ENCODE peak calls at places on chromosomes 3 and 15, in eight cellular contexts. One of them, this sample, is unnamed.

GRCh38 chr3:31167666-31168065 is 273.2 kb upstream of the GADL1 start:
- DNase-seq in left lung: no peak
- DNase-seq in adrenal gland: no peak
- DNase-seq in mesendoderm: no peak
- DNase-seq in tibial nerve: no peak
- DNase-seq in foreskin keratinocyte: peak; percentile 9
- DNase-seq in RWPE1: no peak
- DNase-seq in vagina: no peak
- DNase-seq in this sample: no peak

GRCh38 chr3:181317521-181317920 is 328.0 kb upstream of the DNAJC19 start:
- DNase-seq in vagina: no peak
- DNase-seq in left lung: no peak
- DNase-seq in RWPE1: no peak
- DNase-seq in foreskin keratinocyte: no peak
- DNase-seq in tibial nerve: no peak
- DNase-seq in adrenal gland: no peak
- DNase-seq in mesendoderm: no peak
- DNase-seq in this sample: no peak

GRCh38 chr3:101193957-101194356 is 126.4 kb downstream of the IMPG2 start:
- DNase-seq in left lung: no peak
- DNase-seq in mesendoderm: no peak
- DNase-seq in adrenal gland: no peak
- DNase-seq in foreskin keratinocyte: peak; percentile 94
- DNase-seq in tibial nerve: no peak
- DNase-seq in RWPE1: peak; percentile 62
- DNase-seq in vagina: no peak
- DNase-seq in this sample: no peak

GRCh38 chr15:61681038-61681418 is 379.2 kb downstream of the VPS13C start:
- DNase-seq in foreskin keratinocyte: no peak
- DNase-seq in mesendoderm: peak; percentile 27
- DNase-seq in adrenal gland: no peak
- DNase-seq in RWPE1: no peak
- DNase-seq in tibial nerve: no peak
- DNase-seq in vagina: no peak
- DNase-seq in left lung: no peak
- DNase-seq in this sample: no peak

GRCh38 chr3:74009961-74010859 is 385.5 kb upstream of the PDZRN3 start:
- DNase-seq in mesendoderm: no peak
- DNase-seq in adrenal gland: no peak
- DNase-seq in tibial nerve: no peak
- DNase-seq in foreskin keratinocyte: no peak
- DNase-seq in RWPE1: no peak
- DNase-seq in left lung: no peak
- DNase-seq in vagina: no peak
- DNase-seq in this sample: no peak

GRCh38 chr3:18405141-18405540 is 20.0 kb downstream of the SATB1 start:
- DNase-seq in tibial nerve: no peak
- DNase-seq in left lung: no peak
- DNase-seq in RWPE1: no peak
- DNase-seq in mesendoderm: no peak
- DNase-seq in adrenal gland: no peak
- DNase-seq in foreskin keratinocyte: no peak
- DNase-seq in vagina: no peak
- DNase-seq in this sample: no peak

GRCh38 chr15:40182358-40183029 is 21.6 kb downstream of the BUB1B start:
- DNase-seq in mesendoderm: no peak
- DNase-seq in left lung: no peak
- DNase-seq in adrenal gland: no peak
- DNase-seq in foreskin keratinocyte: no peak
- DNase-seq in vagina: no peak
- DNase-seq in RWPE1: no peak
- DNase-seq in tibial nerve: no peak
- DNase-seq in this sample: no peak

GRCh38 chr3:134326760-134327593 is 47.3 kb downstream of the AMOTL2 start:
- DNase-seq in RWPE1: peak; percentile 87
- DNase-seq in mesendoderm: peak; percentile 100
- DNase-seq in foreskin keratinocyte: peak; percentile 98
- DNase-seq in left lung: peak; percentile 31
- DNase-seq in tibial nerve: peak; percentile 75
- DNase-seq in vagina: no peak
- DNase-seq in adrenal gland: no peak
- DNase-seq in this sample: no peak

GRCh38 chr3:30320392-30320791 is 286.0 kb upstream of the TGFBR2 start:
- DNase-seq in RWPE1: no peak
- DNase-seq in adrenal gland: no peak
- DNase-seq in left lung: no peak
- DNase-seq in mesendoderm: no peak
- DNase-seq in foreskin keratinocyte: no peak
- DNase-seq in tibial nerve: no peak
- DNase-seq in vagina: no peak
- DNase-seq in this sample: no peak

GRCh38 chr3:112757197-112757596 is 89.5 kb downstream of the CD200R1L start:
- DNase-seq in tibial nerve: no peak
- DNase-seq in left lung: no peak
- DNase-seq in mesendoderm: no peak
- DNase-seq in RWPE1: no peak
- DNase-seq in foreskin keratinocyte: peak; percentile 49
- DNase-seq in adrenal gland: no peak
- DNase-seq in vagina: no peak
- DNase-seq in this sample: peak; percentile 45

GRCh38 chr3:149667576-149667975 is 9.8 kb upstream of the WWTR1 start:
- DNase-seq in RWPE1: no peak
- DNase-seq in foreskin keratinocyte: no peak
- DNase-seq in adrenal gland: no peak
- DNase-seq in mesendoderm: no peak
- DNase-seq in vagina: no peak
- DNase-seq in tibial nerve: no peak
- DNase-seq in left lung: no peak
- DNase-seq in this sample: no peak

GRCh38 chr3:149673393-149673792 is 15.6 kb upstream of the WWTR1 start:
- DNase-seq in vagina: no peak
- DNase-seq in tibial nerve: no peak
- DNase-seq in foreskin keratinocyte: no peak
- DNase-seq in adrenal gland: no peak
- DNase-seq in left lung: no peak
- DNase-seq in mesendoderm: no peak
- DNase-seq in RWPE1: no peak
- DNase-seq in this sample: no peak

DNA sequence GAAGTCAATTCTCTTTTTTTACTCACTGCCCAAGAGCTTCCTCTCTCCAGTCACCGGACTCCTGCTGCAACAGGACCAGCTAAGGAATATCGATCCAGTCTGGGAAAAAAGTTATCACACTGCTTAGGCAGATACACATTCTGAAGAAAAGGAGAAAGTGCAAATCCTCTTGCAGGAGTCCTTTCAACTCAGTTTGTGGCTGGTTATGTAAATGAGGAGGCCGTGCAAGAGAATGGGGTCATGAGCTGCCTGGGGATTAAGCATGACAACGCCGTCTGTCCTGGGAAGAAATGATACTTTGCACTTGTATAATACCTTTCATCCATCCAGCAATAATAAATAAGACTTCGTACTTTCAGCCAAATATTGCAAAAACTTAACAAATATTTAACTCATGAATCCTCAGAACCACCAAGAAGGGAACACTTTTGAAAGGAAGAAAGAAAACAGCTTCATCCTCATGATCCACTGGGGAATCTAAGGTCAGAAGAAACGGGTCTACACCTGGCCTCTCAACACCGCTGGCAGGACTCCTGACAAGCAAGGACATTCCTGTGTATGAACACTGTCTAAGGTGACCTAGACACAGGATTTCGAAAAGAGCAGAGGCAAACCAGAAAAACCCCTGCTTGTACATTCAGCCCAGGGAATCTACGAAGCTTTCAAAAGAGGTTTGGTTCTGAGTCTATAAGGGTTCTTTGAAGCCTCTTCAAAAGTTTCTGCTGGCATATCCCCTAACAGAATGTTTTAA is 13.1 kb upstream of the WWTR1 start:
- DNase-seq in vagina: no peak
- DNase-seq in mesendoderm: peak; percentile 69
- DNase-seq in tibial nerve: no peak
- DNase-seq in left lung: no peak
- DNase-seq in RWPE1: no peak
- DNase-seq in foreskin keratinocyte: no peak
- DNase-seq in adrenal gland: no peak
- DNase-seq in this sample: no peak
- H3K27ac ChIP-seq in vagina: no peak overlapping the region
- H3K27ac ChIP-seq in mesendoderm: no peak overlapping the region
- H3K27ac ChIP-seq in tibial nerve: no peak overlapping the region
- H3K27ac ChIP-seq in left lung: no peak overlapping the region
- H3K27ac ChIP-seq in RWPE1: no peak overlapping the region
- H3K27ac ChIP-seq in foreskin keratinocyte: no peak overlapping the region
- H3K27ac ChIP-seq in adrenal gland: no peak overlapping the region
- H3K27ac ChIP-seq in this sample: no peak overlapping the region

GRCh38 chr3:189101594-189101993 is 70.2 kb upstream of the TPRG1 start:
- DNase-seq in foreskin keratinocyte: no peak
- DNase-seq in adrenal gland: no peak
- DNase-seq in RWPE1: no peak
- DNase-seq in mesendoderm: no peak
- DNase-seq in vagina: no peak
- DNase-seq in left lung: no peak
- DNase-seq in tibial nerve: no peak
- DNase-seq in this sample: no peak

GRCh38 chr3:189103208-189103607 is 68.6 kb upstream of the TPRG1 start:
- DNase-seq in vagina: no peak
- DNase-seq in RWPE1: no peak
- DNase-seq in foreskin keratinocyte: peak; percentile 17
- DNase-seq in left lung: no peak
- DNase-seq in adrenal gland: no peak
- DNase-seq in tibial nerve: no peak
- DNase-seq in mesendoderm: no peak
- DNase-seq in this sample: no peak

GRCh38 chr3:189100866-189101265 is 70.9 kb upstream of the TPRG1 start:
- DNase-seq in adrenal gland: no peak
- DNase-seq in RWPE1: no peak
- DNase-seq in vagina: no peak
- DNase-seq in left lung: no peak
- DNase-seq in foreskin keratinocyte: no peak
- DNase-seq in tibial nerve: no peak
- DNase-seq in mesendoderm: no peak
- DNase-seq in this sample: no peak

GRCh38 chr3:189099031-189099471 is 72.7 kb upstream of the TPRG1 start:
- DNase-seq in vagina: no peak
- DNase-seq in mesendoderm: no peak
- DNase-seq in tibial nerve: peak; percentile 93
- DNase-seq in RWPE1: no peak
- DNase-seq in adrenal gland: no peak
- DNase-seq in left lung: peak; percentile 65
- DNase-seq in foreskin keratinocyte: no peak
- DNase-seq in this sample: no peak

DNA sequence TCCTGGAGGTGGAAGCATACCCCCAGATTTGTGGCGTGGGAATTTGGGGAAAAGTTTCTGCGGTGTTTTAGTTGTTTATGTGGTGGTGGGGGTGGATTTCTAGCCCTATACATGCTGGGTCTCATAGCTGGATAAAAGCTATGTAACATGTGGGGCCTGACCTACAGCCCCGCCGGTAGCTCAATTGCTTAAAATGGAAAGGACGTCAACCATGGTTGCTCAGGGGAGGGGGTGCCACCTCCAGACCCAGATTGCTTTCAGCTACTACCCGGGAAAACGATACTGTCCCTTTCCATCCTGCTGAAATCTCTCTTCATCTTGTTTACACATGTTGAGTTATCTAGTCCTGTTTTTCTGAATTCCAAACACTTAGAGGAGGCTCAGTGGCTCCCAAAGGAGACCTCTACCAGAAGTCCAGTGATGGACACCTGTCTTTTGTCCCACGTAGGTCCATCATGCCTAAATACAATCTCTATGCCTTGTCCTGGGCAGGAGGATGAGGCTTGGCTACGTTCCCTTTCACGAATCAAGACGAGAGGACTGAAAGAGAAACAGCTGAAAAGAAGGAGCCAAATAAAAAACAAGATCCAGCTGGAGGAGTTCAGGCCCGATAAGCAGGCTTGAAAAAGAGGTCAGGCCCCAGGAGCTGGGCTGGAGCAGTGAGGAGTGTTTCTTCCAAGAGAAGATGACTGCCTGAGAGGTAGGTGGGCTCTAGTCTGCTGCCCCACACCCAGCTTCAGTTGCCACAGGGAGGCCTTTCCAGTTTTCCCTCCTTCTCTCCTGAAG is 72.1 kb upstream of the TPRG1 start:
- DNase-seq in tibial nerve: peak; percentile 59
- DNase-seq in left lung: no peak
- DNase-seq in mesendoderm: no peak
- DNase-seq in vagina: no peak
- DNase-seq in adrenal gland: no peak
- DNase-seq in foreskin keratinocyte: no peak
- DNase-seq in RWPE1: no peak
- DNase-seq in this sample: no peak
- H3K27ac ChIP-seq in tibial nerve: peak overlapping the region; percentile 86
- H3K27ac ChIP-seq in left lung: peak overlapping the region; percentile 74
- H3K27ac ChIP-seq in mesendoderm: no peak overlapping the region
- H3K27ac ChIP-seq in vagina: peak overlapping the region; percentile 91
- H3K27ac ChIP-seq in adrenal gland: peak overlapping the region; percentile 81
- H3K27ac ChIP-seq in foreskin keratinocyte: no peak overlapping the region
- H3K27ac ChIP-seq in RWPE1: no peak overlapping the region
- H3K27ac ChIP-seq in this sample: no peak overlapping the region

GRCh38 chr3:124858275-124858674 is 28.9 kb downstream of the ITGB5 start:
- DNase-seq in mesendoderm: no peak
- DNase-seq in left lung: no peak
- DNase-seq in adrenal gland: no peak
- DNase-seq in tibial nerve: no peak
- DNase-seq in vagina: no peak
- DNase-seq in RWPE1: no peak
- DNase-seq in foreskin keratinocyte: no peak
- DNase-seq in this sample: no peak

GRCh38 chr3:124859025-124859424 is 28.1 kb downstream of the ITGB5 start:
- DNase-seq in foreskin keratinocyte: peak; percentile 32
- DNase-seq in left lung: no peak
- DNase-seq in RWPE1: no peak
- DNase-seq in adrenal gland: no peak
- DNase-seq in mesendoderm: peak; percentile 82
- DNase-seq in tibial nerve: no peak
- DNase-seq in vagina: no peak
- DNase-seq in this sample: no peak

GRCh38 chr3:124860599-124860998 is 26.6 kb downstream of the ITGB5 start:
- DNase-seq in left lung: peak; percentile 59
- DNase-seq in adrenal gland: peak; percentile 75
- DNase-seq in tibial nerve: peak; percentile 64
- DNase-seq in mesendoderm: peak; percentile 85
- DNase-seq in foreskin keratinocyte: peak; percentile 81
- DNase-seq in vagina: no peak
- DNase-seq in RWPE1: peak; percentile 78
- DNase-seq in this sample: peak; percentile 46

GRCh38 chr3:124862006-124862405 is 25.2 kb downstream of the ITGB5 start:
- DNase-seq in tibial nerve: no peak
- DNase-seq in vagina: no peak
- DNase-seq in mesendoderm: no peak
- DNase-seq in foreskin keratinocyte: no peak
- DNase-seq in RWPE1: no peak
- DNase-seq in adrenal gland: no peak
- DNase-seq in left lung: no peak
- DNase-seq in this sample: no peak

GRCh38 chr3:124861041-124861440 is 26.1 kb downstream of the ITGB5 start:
- DNase-seq in left lung: no peak
- DNase-seq in tibial nerve: no peak
- DNase-seq in mesendoderm: no peak
- DNase-seq in RWPE1: no peak
- DNase-seq in adrenal gland: no peak
- DNase-seq in foreskin keratinocyte: no peak
- DNase-seq in vagina: no peak
- DNase-seq in this sample: no peak
- H3K27ac ChIP-seq in left lung: peak overlapping the region; percentile 39
- H3K27ac ChIP-seq in tibial nerve: peak overlapping the region; percentile 44
- H3K27ac ChIP-seq in mesendoderm: no peak overlapping the region
- H3K27ac ChIP-seq in RWPE1: peak overlapping the region; percentile 77
- H3K27ac ChIP-seq in adrenal gland: peak overlapping the region; percentile 73
- H3K27ac ChIP-seq in foreskin keratinocyte: no peak overlapping the region
- H3K27ac ChIP-seq in vagina: peak overlapping the region; percentile 88
- H3K27ac ChIP-seq in this sample: peak overlapping the region; percentile 47

GRCh38 chr3:124890573-124891190 is 3.5 kb upstream of the ITGB5 start:
- DNase-seq in tibial nerve: no peak
- DNase-seq in vagina: no peak
- DNase-seq in RWPE1: no peak
- DNase-seq in adrenal gland: no peak
- DNase-seq in left lung: no peak
- DNase-seq in mesendoderm: no peak
- DNase-seq in foreskin keratinocyte: peak; percentile 54
- DNase-seq in this sample: no peak
- H3K27ac ChIP-seq in tibial nerve: no peak overlapping the region
- H3K27ac ChIP-seq in vagina: peak overlapping the region; percentile 5
- H3K27ac ChIP-seq in RWPE1: peak overlapping the region; percentile 47
- H3K27ac ChIP-seq in adrenal gland: no peak overlapping the region
- H3K27ac ChIP-seq in left lung: no peak overlapping the region
- H3K27ac ChIP-seq in mesendoderm: peak overlapping the region; percentile 71
- H3K27ac ChIP-seq in foreskin keratinocyte: no peak overlapping the region
- H3K27ac ChIP-seq in this sample: peak overlapping the region; percentile 16